ENCODE peak calls at places on chromosome 1, in nine cellular contexts. S, K, M, F, Q, J, T, B and W are unnamed samples.
A peak's percentile ranks its signal among the peaks of the same experiment; 100 is the strongest.

GRCh38 chr1:50978852-50979781 is 9.1 kb downstream of the CDKN2C start:
- DNase-seq in S (no peak), K (peak; percentile 10), M (peak; percentile 69), F (no peak), Q (no peak), J (no peak), T (no peak), B (no peak), W (no peak)

GRCh38 chr1:163822933-163823511 is 501.3 kb downstream of the NUF2 start:
- DNase-seq in S (no peak), K (no peak), M (no peak), F (no peak), Q (no peak), J (no peak), T (no peak), B (no peak), W (no peak)

GRCh38 chr1:243849089-243850012 is 692 bp downstream of the AKT3 start:
- DNase-seq in S (peak; percentile 75), K (peak; percentile 68), M (peak; percentile 75), F (peak; percentile 60), Q (peak; percentile 62), J (peak; percentile 29), T (no peak), B (peak; percentile 63), W (peak; percentile 31)

GRCh38 chr1:156146006-156146748 is 7.2 kb upstream of the SEMA4A start:
- DNase-seq in S (peak; percentile 94), K (peak; percentile 77), M (peak; percentile 67), F (peak; percentile 70), Q (peak; percentile 37), J (peak; percentile 67), T (peak; percentile 74), B (peak; percentile 92), W (peak; percentile 60)

GRCh38 chr1:77900687-77901293 is 12.4 kb downstream of the NEXN start:
- DNase-seq in S (peak; percentile 63), K (no peak), M (peak; percentile 55), F (peak; percentile 55), Q (no peak), J (no peak), T (peak; percentile 53), B (peak; percentile 32), W (peak; percentile 6)

GRCh38 chr1:15833842-15834405 is 13.6 kb upstream of the SPEN start:
- DNase-seq in S (no peak), K (no peak), M (no peak), F (no peak), Q (no peak), J (no peak), T (no peak), B (no peak), W (no peak)

GRCh38 chr1:178143730-178144343 is 49.9 kb downstream of the RASAL2 start:
- DNase-seq in S (peak; percentile 41), K (no peak), M (no peak), F (no peak), Q (no peak), J (no peak), T (no peak), B (no peak), W (peak; percentile 6)

GRCh38 chr1:53540604-53541262 is 81.5 kb downstream of the DMRTB1 start:
- DNase-seq in S (no peak), K (no peak), M (no peak), F (no peak), Q (no peak), J (no peak), T (no peak), B (no peak), W (no peak)

GRCh38 chr1:61980561-61980960 is 214.1 kb upstream of the L1TD1 start:
- DNase-seq in S (peak; percentile 2), K (no peak), M (no peak), F (no peak), Q (no peak), J (no peak), T (no peak), B (peak; percentile 48), W (no peak)

GRCh38 chr1:64183985-64184440 is 19.4 kb upstream of the UBE2U start:
- DNase-seq in S (peak; percentile 37), K (no peak), M (no peak), F (no peak), Q (no peak), J (no peak), T (no peak), B (no peak), W (no peak)

GRCh38 chr1:213982515-213982813 is 5.3 kb upstream of the PROX1 start:
- DNase-seq in S (no peak), K (no peak), M (no peak), F (no peak), Q (no peak), J (no peak), T (no peak), B (no peak), W (no peak)
- H3K27me3 ChIP-seq in S (peaks cover 49% of the 10 kb centered on the region), K (peaks cover 54% of the 10 kb centered on the region), M (peaks cover 51% of the 10 kb centered on the region), F (peaks cover 21% of the 10 kb centered on the region), Q (peaks cover 38% of the 10 kb centered on the region), J (peaks cover 100% of the 10 kb centered on the region), T (no peaks in the 10 kb centered on the region), B (peaks cover 76% of the 10 kb centered on the region), W (peaks cover 7% of the 10 kb centered on the region)

GRCh38 chr1:58842941-58843340 is 59.1 kb upstream of the JUN start:
- DNase-seq in S (no peak), K (no peak), M (no peak), F (no peak), Q (no peak), J (no peak), T (no peak), B (no peak), W (no peak)

GRCh38 chr1:58839147-58839795 is 55.4 kb upstream of the JUN start:
- DNase-seq in S (no peak), K (no peak), M (no peak), F (no peak), Q (no peak), J (no peak), T (no peak), B (no peak), W (no peak)

GRCh38 chr1:58841455-58841854 is 57.6 kb upstream of the JUN start:
- DNase-seq in S (no peak), K (no peak), M (peak; percentile 66), F (no peak), Q (no peak), J (no peak), T (no peak), B (no peak), W (no peak)

GRCh38 chr1:58837886-58838285 is 54.0 kb upstream of the JUN start:
- DNase-seq in S (no peak), K (no peak), M (no peak), F (no peak), Q (no peak), J (no peak), T (no peak), B (no peak), W (no peak)

DNA sequence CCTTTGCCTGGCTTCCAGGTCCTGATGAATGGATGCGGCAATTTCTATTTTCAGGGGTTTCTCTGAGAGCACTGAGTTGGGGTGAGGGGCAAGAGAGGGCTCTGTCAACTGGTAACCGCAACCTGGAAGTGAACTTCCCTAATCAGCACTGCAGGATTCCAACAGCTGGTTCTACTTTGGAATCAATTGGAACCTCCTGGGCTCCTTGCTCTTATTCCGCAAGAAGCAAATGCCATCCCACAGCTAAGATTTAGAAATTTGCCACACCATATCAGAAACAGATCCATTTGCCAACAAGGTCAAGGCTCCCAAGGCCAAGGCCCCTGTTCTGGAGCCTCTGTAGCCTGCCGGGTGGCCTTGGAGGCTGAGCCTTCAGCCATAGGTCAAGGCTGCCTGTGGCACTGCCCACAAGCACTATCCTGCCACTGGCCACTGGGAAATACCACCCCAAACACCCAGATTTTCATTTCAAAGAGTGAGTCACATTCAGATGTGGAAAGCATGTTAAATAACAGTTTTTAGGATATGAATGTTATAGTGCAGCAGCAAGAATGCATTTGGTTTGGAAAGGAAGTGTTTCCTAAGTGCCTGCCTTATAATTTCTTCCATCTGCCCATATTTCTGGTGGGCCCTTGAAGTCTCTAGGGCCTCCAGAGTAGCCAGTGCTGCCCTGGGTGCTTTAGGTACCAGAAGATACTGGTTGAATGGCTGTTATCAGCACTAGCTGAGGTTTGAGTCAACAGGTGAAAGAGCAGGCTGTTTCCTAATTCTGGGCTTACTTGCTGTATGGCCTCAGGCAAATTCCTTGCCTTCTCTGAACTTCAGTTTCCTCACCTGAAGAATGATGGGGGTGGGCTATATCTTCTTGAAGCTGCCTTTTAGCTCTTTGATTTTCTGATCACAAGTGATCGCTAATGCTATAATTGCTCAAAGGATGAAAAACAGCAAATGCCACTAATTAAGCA is 56.3 kb upstream of the JUN start:
- DNase-seq in S (peak; percentile 46), K (no peak), M (no peak), F (no peak), Q (no peak), J (no peak), T (no peak), B (no peak), W (no peak)
- TF ChIP-seq CTCF in S (no peak), K (no peak), M (no peak), F (no peak), Q (no peak), J (no peak), T (no peak), B (no peak), W (no peak)

GRCh38 chr1:236687273-236687672 is 974 bp downstream of the ACTN2 start:
- DNase-seq in S (no peak), K (peak; percentile 60), M (no peak), F (peak; percentile 75), Q (no peak), J (no peak), T (no peak), B (no peak), W (no peak)
- H3K4me3 ChIP-seq in S (peak overlapping the region; percentile 29), K (peak overlapping the region; percentile 59), M (no peak overlapping the region), F (peak overlapping the region; percentile 69), Q (peak overlapping the region; percentile 47), J (peak overlapping the region; percentile 63), T (no peak overlapping the region), B (no peak overlapping the region), W (no peak overlapping the region)

GRCh38 chr1:10629091-10629815 is 154.5 kb downstream of the PEX14 start:
- DNase-seq in S (no peak), K (no peak), M (no peak), F (no peak), Q (no peak), J (no peak), T (no peak), B (no peak), W (no peak)

GRCh38 chr1:10631811-10632481 is 157.2 kb downstream of the PEX14 start:
- DNase-seq in S (no peak), K (no peak), M (no peak), F (peak; percentile 63), Q (no peak), J (no peak), T (no peak), B (no peak), W (no peak)

GRCh38 chr1:10631121-10631810 is 156.5 kb downstream of the PEX14 start:
- DNase-seq in S (no peak), K (no peak), M (no peak), F (no peak), Q (no peak), J (no peak), T (no peak), B (no peak), W (no peak)

GRCh38 chr1:10629816-10630571 is 155.2 kb downstream of the PEX14 start:
- DNase-seq in S (no peak), K (no peak), M (no peak), F (no peak), Q (no peak), J (no peak), T (no peak), B (no peak), W (no peak)

DNA sequence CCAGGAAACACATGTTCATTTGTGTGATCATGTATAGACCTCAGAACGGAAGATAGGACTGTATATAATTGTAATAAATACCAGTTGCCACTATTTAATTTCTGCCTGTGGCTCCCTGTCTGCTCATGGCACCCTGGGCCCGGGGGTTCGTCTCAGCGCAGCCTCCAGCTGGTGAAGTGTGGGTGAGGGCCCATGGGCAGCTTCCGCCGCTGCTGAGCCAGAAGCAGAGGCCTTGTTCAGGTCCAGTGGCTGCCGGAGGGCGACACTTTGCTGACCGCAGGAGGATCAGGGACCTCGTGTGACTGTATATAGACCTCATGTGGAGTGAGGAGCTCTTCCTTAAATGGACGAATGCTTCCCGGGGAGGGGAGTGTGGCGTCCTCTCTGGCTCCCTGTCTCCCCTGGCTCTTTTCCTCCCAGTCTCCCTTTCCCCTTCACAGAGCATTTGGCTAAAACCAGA is 155.9 kb downstream of the PEX14 start:
- DNase-seq in S (no peak), K (no peak), M (no peak), F (no peak), Q (no peak), J (no peak), T (no peak), B (no peak), W (no peak)
- H3K27me3 ChIP-seq in S (no peaks in the 10 kb centered on the region), K (no peaks in the 10 kb centered on the region), M (no peaks in the 10 kb centered on the region), F (no peaks in the 10 kb centered on the region), Q (no peaks in the 10 kb centered on the region), J (no peaks in the 10 kb centered on the region), T (no peaks in the 10 kb centered on the region), B (no peaks in the 10 kb centered on the region), W (no peaks in the 10 kb centered on the region)